ENCODE peak calls at places on chromosome 22, in eight cellular contexts. L, O, G, X, B, P, I and S are unnamed samples.

GRCh38 chr22:49638001-49638400 is 189.7 kb downstream of the BRD1 start:
- DNase-seq in B (no peak), I (no peak), X (no peak), L (no peak), P (no peak), G (no peak), O (no peak), S (no peak)

GRCh38 chr22:17726561-17727243 is 47.6 kb downstream of the BID start:
- DNase-seq in B (no peak), G (no peak), P (no peak), O (no peak), I (no peak), X (peak; percentile 33), L (peak; percentile 52), S (peak; percentile 20)

GRCh38 chr22:46381142-46381541 is 45.6 kb downstream of the TRMU start:
- DNase-seq in B (no peak), L (no peak), X (peak; percentile 36), I (peak; percentile 82), O (no peak), P (no peak), G (peak; percentile 71), S (no peak)

GRCh38 chr22:29073618-29074275 is 912 bp downstream of the KREMEN1 start:
- DNase-seq in P (no peak), O (peak; percentile 65), G (peak; percentile 21), L (no peak), B (peak; percentile 53), X (peak; percentile 62), I (peak; percentile 88), S (peak; percentile 80)

GRCh38 chr22:49992921-49993648 is 19.5 kb downstream of the IL17REL start:
- DNase-seq in X (peak; percentile 73), B (peak; percentile 61), O (peak; percentile 78), L (no peak), I (peak; percentile 86), G (peak; percentile 27), P (peak; percentile 43), S (no peak)

GRCh38 chr22:32804823-32805585 is 3.5 kb downstream of the TIMP3 start:
- DNase-seq in O (no peak), L (no peak), I (no peak), X (no peak), B (no peak), G (no peak), P (no peak), S (no peak)

GRCh38 chr22:47316020-47316419 is 553.6 kb downstream of the TBC1D22A start:
- DNase-seq in B (no peak), O (no peak), I (no peak), G (no peak), X (no peak), L (no peak), P (no peak), S (no peak)

GRCh38 chr22:23534201-23534850 is 45.8 kb downstream of the IGLL1 start:
- DNase-seq in G (no peak), B (no peak), P (no peak), O (no peak), I (peak; percentile 77), L (no peak), X (no peak), S (no peak)

GRCh38 chr22:39543095-39543494 is 10.5 kb upstream of the RPS19BP1 start:
- DNase-seq in X (no peak), G (no peak), I (no peak), O (peak; percentile 68), B (no peak), L (no peak), P (no peak), S (no peak)

GRCh38 chr22:50532353-50532700 is 2.5 kb upstream of the TYMP start:
- DNase-seq in I (no peak), P (no peak), L (no peak), B (no peak), O (no peak), G (no peak), X (no peak), S (no peak)

GRCh38 chr22:26477341-26477731 is 6.2 kb downstream of the HPS4 start:
- DNase-seq in I (no peak), P (no peak), L (no peak), O (no peak), B (no peak), X (no peak), G (no peak), S (no peak)
- H3K4me3 ChIP-seq in I (no peak overlapping the region), P (no peak overlapping the region), L (no peak overlapping the region), O (no peak overlapping the region), B (no peak overlapping the region), X (no peak overlapping the region), G (no peak overlapping the region), S (no peak overlapping the region)

GRCh38 chr22:41367039-41367679 is 14.6 kb upstream of the TEF start:
- DNase-seq in P (peak; percentile 96), L (peak; percentile 94), I (peak; percentile 99), G (peak; percentile 89), O (peak; percentile 70), B (peak; percentile 98), X (peak; percentile 98), S (peak; percentile 98)

GRCh38 chr22:41367680-41368542 is 13.8 kb upstream of the TEF start:
- DNase-seq in O (no peak), X (peak; percentile 37), L (peak; percentile 20), P (no peak), G (peak; percentile 13), B (peak; percentile 37), I (peak; percentile 78), S (peak; percentile 54)

GRCh38 chr22:41369837-41370236 is 11.9 kb upstream of the TEF start:
- DNase-seq in G (no peak), L (no peak), B (no peak), X (no peak), I (no peak), P (no peak), O (no peak), S (no peak)

GRCh38 chr22:41368543-41368817 is 13.3 kb upstream of the TEF start:
- DNase-seq in G (no peak), B (no peak), L (no peak), P (no peak), I (no peak), O (no peak), X (no peak), S (no peak)

DNA sequence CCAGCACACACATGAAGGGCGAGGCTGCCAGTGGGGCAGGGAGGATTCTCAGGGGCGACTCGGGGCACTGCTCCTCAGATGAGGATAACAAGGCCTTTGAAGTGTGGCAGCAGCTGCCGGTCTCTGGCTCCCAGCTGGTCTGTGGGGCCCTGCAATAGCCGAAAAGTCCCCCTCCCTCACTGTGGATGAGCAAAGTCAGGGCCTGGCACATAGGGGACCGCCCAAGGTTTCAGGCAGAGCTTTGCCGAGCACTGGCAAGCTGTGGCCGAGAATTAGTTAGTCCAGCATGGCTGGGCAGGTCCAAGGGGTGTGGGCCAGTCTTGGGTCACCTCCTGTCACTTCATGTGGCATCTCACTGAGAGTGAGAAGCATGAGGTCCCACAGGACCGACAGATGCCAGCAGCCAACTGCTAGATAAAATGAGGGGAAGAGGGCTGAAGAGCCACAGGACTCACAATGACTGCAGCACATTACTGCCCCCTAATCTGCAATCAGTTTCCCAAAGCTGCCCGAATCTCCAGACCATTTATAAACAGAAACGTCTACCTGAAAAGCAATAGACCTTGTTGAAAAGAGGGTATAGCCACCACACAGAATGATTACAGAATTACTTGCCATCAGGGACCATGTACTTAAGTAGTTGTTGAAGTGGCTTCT is 12.5 kb upstream of the TEF start:
- DNase-seq in G (no peak), O (no peak), P (no peak), B (no peak), X (no peak), L (no peak), I (peak; percentile 72), S (no peak)
- TF ChIP-seq CTCF in G (no peak), O (no peak), P (no peak), B (no peak), X (no peak), L (no peak), I (no peak), S (no peak)

GRCh38 chr22:42844756-42845155 is 12.3 kb downstream of the ARFGAP3 start:
- DNase-seq in O (no peak), G (peak; percentile 37), X (peak; percentile 82), B (no peak), L (no peak), I (no peak), P (peak; percentile 61), S (peak; percentile 87)
- H3K4me3 ChIP-seq in O (no peak overlapping the region), G (no peak overlapping the region), X (no peak overlapping the region), B (no peak overlapping the region), L (no peak overlapping the region), I (no peak overlapping the region), P (no peak overlapping the region), S (no peak overlapping the region)

GRCh38 chr22:37904572-37905533 is 1.2 kb upstream of the MICALL1 start:
- DNase-seq in L (peak; percentile 44), G (peak; percentile 99), O (peak; percentile 10), I (peak; percentile 75), X (peak; percentile 66), B (peak; percentile 29), P (peak; percentile 90), S (peak; percentile 98)

GRCh38 chr22:37907036-37907954 is 1.2 kb downstream of the MICALL1 start:
- DNase-seq in L (no peak), I (peak; percentile 65), P (peak; percentile 8), B (no peak), O (no peak), G (no peak), X (peak; percentile 27), S (peak; percentile 63)

GRCh38 chr22:37906364-37907008 is 389 bp downstream of the MICALL1 start:
- DNase-seq in B (peak; percentile 35), L (no peak), I (peak; percentile 81), X (no peak), P (no peak), O (peak; percentile 19), G (no peak), S (peak; percentile 52)

GRCh38 chr22:37909756-37910155 is 3.7 kb downstream of the MICALL1 start:
- DNase-seq in P (no peak), O (no peak), L (no peak), B (no peak), X (no peak), I (no peak), G (no peak), S (peak; percentile 74)

DNA sequence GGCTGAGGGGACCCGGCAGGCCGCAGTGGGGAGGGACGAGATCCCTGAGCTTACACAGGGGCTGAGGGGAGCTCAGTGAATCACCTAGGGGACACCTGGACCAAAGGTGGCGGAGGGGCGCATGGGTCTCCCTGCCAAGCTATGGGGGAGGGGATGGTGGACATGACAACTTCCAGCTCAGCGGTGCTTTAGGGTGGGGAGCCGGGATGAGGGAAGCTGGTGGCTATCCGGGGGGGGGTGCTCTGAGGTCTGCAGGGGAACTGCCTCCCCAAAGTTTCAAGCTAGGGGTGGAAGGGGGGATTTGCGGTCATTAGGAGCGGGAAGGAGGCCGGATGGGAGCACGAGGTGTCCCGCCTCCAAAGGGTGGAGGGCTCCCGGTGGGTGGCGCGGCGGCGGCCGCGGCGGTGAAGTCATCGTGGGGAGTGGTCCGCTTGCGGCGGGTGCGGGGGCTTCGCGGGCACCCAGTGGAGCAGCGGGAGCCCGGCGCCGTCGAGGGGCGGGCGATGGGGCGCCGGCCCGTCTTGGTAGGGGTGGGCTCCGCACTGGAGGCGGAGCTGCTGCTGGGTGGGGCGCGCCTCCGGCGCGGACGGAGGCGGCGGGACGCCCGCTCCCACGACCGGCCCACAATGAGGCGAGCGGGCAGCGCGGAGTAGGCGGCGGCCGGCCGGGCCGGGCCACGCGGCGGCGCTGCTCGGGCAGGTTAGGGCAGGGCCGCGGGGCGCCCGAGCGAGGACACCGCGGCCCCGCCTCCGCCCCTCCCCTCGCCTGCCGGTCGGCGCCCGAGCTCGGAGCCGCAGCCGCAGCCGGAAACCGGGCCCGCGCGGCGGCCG is at the start of gene MICALL1:
- DNase-seq in O (peak; percentile 89), I (peak; percentile 90), B (peak; percentile 76), P (peak; percentile 69), X (peak; percentile 78), G (peak; percentile 75), L (peak; percentile 52), S (peak; percentile 83)
- TF ChIP-seq CTCF in O (no peak), I (peak; percentile 27), B (peak; percentile 51), P (no peak), X (peak; percentile 22), G (peak; percentile 1), L (no peak), S (no peak)